ENCODE peak calls at places on chromosomes 12 and 14, in four cellular contexts. One of them, this sample, is unnamed.
A peak's percentile ranks its signal among the peaks of the same experiment; 100 is the strongest.

GRCh38 chr12:102917026-102917787 is at the start of gene PAH:
- DNase-seq in mesendoderm: peak; percentile 62
- DNase-seq in H1: peak; percentile 51
- DNase-seq in trophoblast cell: peak; percentile 33
- DNase-seq in this sample: peak; percentile 97

GRCh38 chr12:50192908-50193307 is 25.7 kb upstream of the CERS5 start:
- DNase-seq in H1: no peak
- DNase-seq in trophoblast cell: no peak
- DNase-seq in mesendoderm: no peak
- DNase-seq in this sample: no peak

GRCh38 chr12:39012870-39013269 is 107.5 kb upstream of the CPNE8 start:
- DNase-seq in H1: no peak
- DNase-seq in mesendoderm: peak; percentile 15
- DNase-seq in trophoblast cell: peak; percentile 52
- DNase-seq in this sample: no peak

GRCh38 chr12:91958816-91959215 is 186.8 kb downstream of the BTG1 start:
- DNase-seq in trophoblast cell: peak; percentile 78
- DNase-seq in H1: no peak
- DNase-seq in mesendoderm: peak; percentile 76
- DNase-seq in this sample: no peak

GRCh38 chr14:61472025-61472672 is 150.8 kb downstream of the PRKCH start:
- DNase-seq in H1: no peak
- DNase-seq in mesendoderm: no peak
- DNase-seq in trophoblast cell: peak; percentile 98
- DNase-seq in this sample: no peak

GRCh38 chr12:39037115-39037514 is 131.7 kb upstream of the CPNE8 start:
- DNase-seq in mesendoderm: no peak
- DNase-seq in trophoblast cell: no peak
- DNase-seq in H1: no peak
- DNase-seq in this sample: no peak

GRCh38 chr12:109998241-109998903 is 858 bp upstream of the ANKRD13A start:
- DNase-seq in trophoblast cell: peak; percentile 57
- DNase-seq in H1: no peak
- DNase-seq in mesendoderm: no peak
- DNase-seq in this sample: no peak

GRCh38 chr12:92185052-92185451 is 39.4 kb upstream of the BTG1 start:
- DNase-seq in mesendoderm: no peak
- DNase-seq in trophoblast cell: no peak
- DNase-seq in H1: no peak
- DNase-seq in this sample: no peak

GRCh38 chr14:34465069-34465859 is 3.2 kb upstream of the SPTSSA start:
- DNase-seq in H1: no peak
- DNase-seq in trophoblast cell: no peak
- DNase-seq in mesendoderm: peak; percentile 55
- DNase-seq in this sample: no peak

GRCh38 chr12:127383281-127383680 is 883.7 kb upstream of the TMEM132C start:
- DNase-seq in H1: no peak
- DNase-seq in mesendoderm: no peak
- DNase-seq in trophoblast cell: no peak
- DNase-seq in this sample: no peak

GRCh38 chr12:62332598-62332997 is 72.4 kb downstream of the USP15 start:
- DNase-seq in H1: no peak
- DNase-seq in trophoblast cell: no peak
- DNase-seq in mesendoderm: no peak
- DNase-seq in this sample: no peak

GRCh38 chr14:100791995-100792394 is 33.9 kb upstream of the MEG3 start:
- DNase-seq in trophoblast cell: no peak
- DNase-seq in H1: no peak
- DNase-seq in mesendoderm: no peak
- DNase-seq in this sample: no peak

GRCh38 chr12:22312336-22312735 is 22.2 kb downstream of the ST8SIA1 start:
- DNase-seq in H1: no peak
- DNase-seq in trophoblast cell: peak; percentile 15
- DNase-seq in mesendoderm: no peak
- DNase-seq in this sample: no peak

GRCh38 chr12:26846419-26846818 is 13.4 kb upstream of the ITPR2 start:
- DNase-seq in trophoblast cell: peak; percentile 90
- DNase-seq in H1: no peak
- DNase-seq in mesendoderm: no peak
- DNase-seq in this sample: no peak
- H3K18ac ChIP-seq in trophoblast cell: no peak overlapping the region
- H3K18ac ChIP-seq in H1: no peak overlapping the region
- H3K18ac ChIP-seq in mesendoderm: no peak overlapping the region
- H3K18ac ChIP-seq in this sample: no peak overlapping the region

GRCh38 chr12:16531623-16532022 is 74.3 kb downstream of the LMO3 start:
- DNase-seq in mesendoderm: no peak
- DNase-seq in trophoblast cell: no peak
- DNase-seq in H1: no peak
- DNase-seq in this sample: no peak

GRCh38 chr12:16523570-16524331 is 82.2 kb downstream of the LMO3 start:
- DNase-seq in trophoblast cell: no peak
- DNase-seq in H1: no peak
- DNase-seq in mesendoderm: no peak
- DNase-seq in this sample: no peak

GRCh38 chr12:16530268-16530865 is 75.6 kb downstream of the LMO3 start:
- DNase-seq in H1: no peak
- DNase-seq in trophoblast cell: no peak
- DNase-seq in mesendoderm: no peak
- DNase-seq in this sample: no peak

GRCh38 chr12:16524378-16524777 is 81.6 kb downstream of the LMO3 start:
- DNase-seq in mesendoderm: no peak
- DNase-seq in trophoblast cell: peak; percentile 35
- DNase-seq in H1: no peak
- DNase-seq in this sample: no peak

DNA sequence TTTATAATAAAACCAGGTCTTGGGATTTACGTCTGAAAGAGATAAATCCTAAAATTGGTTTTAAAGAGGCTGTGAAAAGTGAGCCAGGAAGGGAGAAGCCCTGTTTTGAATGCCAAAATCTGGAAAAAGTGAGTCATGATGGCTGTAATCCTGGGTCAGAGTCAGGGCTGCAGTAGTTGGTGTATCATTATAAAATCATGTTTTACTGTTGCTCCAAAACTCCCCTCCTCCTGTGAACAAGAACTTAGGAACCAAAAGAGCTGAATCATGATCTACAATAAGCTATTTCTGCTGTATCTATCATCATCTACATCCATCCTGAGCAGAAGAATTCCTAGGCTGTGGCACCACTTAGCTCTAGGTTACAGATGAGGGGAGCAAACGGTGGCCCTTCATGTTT is 79.3 kb downstream of the LMO3 start:
- DNase-seq in mesendoderm: peak; percentile 19
- DNase-seq in H1: no peak
- DNase-seq in trophoblast cell: peak; percentile 10
- DNase-seq in this sample: no peak
- H3K9ac ChIP-seq in mesendoderm: no peak overlapping the region
- H3K9ac ChIP-seq in H1: no peak overlapping the region
- H3K9ac ChIP-seq in trophoblast cell: no peak overlapping the region
- H3K9ac ChIP-seq in this sample: no peak overlapping the region

GRCh38 chr14:89382487-89383170 is 34.4 kb downstream of the FOXN3 start:
- DNase-seq in H1: no peak
- DNase-seq in trophoblast cell: no peak
- DNase-seq in mesendoderm: no peak
- DNase-seq in this sample: no peak
- H3K79me2 ChIP-seq in H1: peaks cover 100% of the 10 kb centered on the region
- H3K79me2 ChIP-seq in trophoblast cell: peaks cover 2% of the 10 kb centered on the region
- H3K79me2 ChIP-seq in mesendoderm: peaks cover 74% of the 10 kb centered on the region
- H3K79me2 ChIP-seq in this sample: peaks cover 70% of the 10 kb centered on the region

GRCh38 chr12:1836854-1837411 is 16.6 kb downstream of the LRTM2 start:
- DNase-seq in H1: no peak
- DNase-seq in trophoblast cell: no peak
- DNase-seq in mesendoderm: no peak
- DNase-seq in this sample: no peak

GRCh38 chr12:1839464-1839863 is 19.1 kb downstream of the LRTM2 start:
- DNase-seq in trophoblast cell: no peak
- DNase-seq in H1: no peak
- DNase-seq in mesendoderm: no peak
- DNase-seq in this sample: no peak

GRCh38 chr12:1837541-1838206 is 17.3 kb downstream of the LRTM2 start:
- DNase-seq in H1: no peak
- DNase-seq in mesendoderm: no peak
- DNase-seq in trophoblast cell: no peak
- DNase-seq in this sample: no peak

GRCh38 chr12:1838994-1839365 is 18.6 kb downstream of the LRTM2 start:
- DNase-seq in trophoblast cell: no peak
- DNase-seq in H1: no peak
- DNase-seq in mesendoderm: no peak
- DNase-seq in this sample: no peak

DNA sequence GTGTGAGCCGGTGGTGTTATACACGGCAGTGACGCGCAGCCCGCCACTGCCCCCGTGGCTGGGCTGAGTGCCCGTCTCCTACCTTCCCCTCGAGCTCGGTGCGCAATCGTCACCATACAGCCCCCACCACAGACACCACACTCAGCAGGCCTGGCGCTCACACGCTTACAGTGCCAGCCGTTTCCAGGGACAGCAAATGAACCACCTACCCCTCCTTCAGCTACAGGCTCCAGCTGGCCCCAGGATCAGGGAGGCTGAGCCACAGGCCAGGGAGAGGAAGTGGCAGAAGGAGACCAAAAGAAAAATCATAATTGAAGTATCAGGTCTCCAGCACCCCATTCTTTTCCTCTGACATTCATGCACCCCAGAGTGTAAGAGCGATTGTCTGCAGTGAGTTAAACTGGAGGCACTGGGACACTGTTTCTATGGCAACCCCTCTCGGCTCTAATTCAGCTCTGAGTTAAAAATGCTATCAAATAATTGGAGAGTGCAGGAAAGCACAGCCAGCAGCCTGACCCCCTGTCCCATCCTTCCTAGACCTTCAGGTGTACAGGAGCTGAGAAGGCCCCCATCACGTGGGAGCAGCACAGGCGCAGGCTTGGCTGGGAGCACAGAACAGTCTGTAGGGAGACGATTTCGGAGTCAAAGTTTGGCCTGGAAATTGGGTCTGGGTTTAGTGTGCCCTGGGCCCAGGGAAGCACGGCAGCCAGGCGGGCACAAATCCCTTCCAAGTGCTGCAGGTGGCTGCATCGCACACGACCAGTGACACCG is 18.0 kb downstream of the LRTM2 start:
- DNase-seq in H1: no peak
- DNase-seq in trophoblast cell: no peak
- DNase-seq in mesendoderm: no peak
- DNase-seq in this sample: no peak
- H3K18ac ChIP-seq in H1: no peak overlapping the region
- H3K18ac ChIP-seq in trophoblast cell: no peak overlapping the region
- H3K18ac ChIP-seq in mesendoderm: no peak overlapping the region
- H3K18ac ChIP-seq in this sample: no peak overlapping the region

GRCh38 chr14:99541677-99542470 is 60.7 kb downstream of the CCNK start:
- DNase-seq in H1: no peak
- DNase-seq in mesendoderm: no peak
- DNase-seq in trophoblast cell: no peak
- DNase-seq in this sample: no peak
- H3K9ac ChIP-seq in H1: no peak overlapping the region
- H3K9ac ChIP-seq in mesendoderm: no peak overlapping the region
- H3K9ac ChIP-seq in trophoblast cell: no peak overlapping the region
- H3K9ac ChIP-seq in this sample: no peak overlapping the region

This sample was measured in H9.